ENCODE peak calls at places on chromosomes 12 and 14, in ten cellular contexts. One of them, this sample, is unnamed.
A peak's percentile ranks its signal among the peaks of the same experiment; 100 is the strongest.

GRCh38 chr12:79295572-79295971 is 395.2 kb downstream of the PAWR start:
- DNase-seq in SW480: no peak
- DNase-seq in Ammon's horn: no peak
- DNase-seq in GM13977: no peak
- DNase-seq in endothelial cell: no peak
- DNase-seq in dorsolateral prefrontal cortex: no peak
- DNase-seq in PC-3: no peak
- DNase-seq in ELR: no peak
- DNase-seq in activated gamma-delta T cell treated with Interleukin-2 at 50 U/mL for 16 hours: no peak
- DNase-seq in left lung: no peak
- DNase-seq in this sample: no peak

GRCh38 chr14:52961060-52961639 is 10.3 kb upstream of the FERMT2 start:
- DNase-seq in SW480: peak; percentile 71
- DNase-seq in Ammon's horn: peak; percentile 72
- DNase-seq in GM13977: peak; percentile 73
- DNase-seq in endothelial cell: peak; percentile 21
- DNase-seq in dorsolateral prefrontal cortex: no peak
- DNase-seq in PC-3: peak; percentile 88
- DNase-seq in ELR: peak; percentile 78
- DNase-seq in activated gamma-delta T cell treated with Interleukin-2 at 50 U/mL for 16 hours: peak; percentile 53
- DNase-seq in left lung: no peak
- DNase-seq in this sample: peak; percentile 69

GRCh38 chr14:91649930-91650329 is 82.0 kb downstream of the CATSPERB start:
- DNase-seq in SW480: peak; percentile 51
- DNase-seq in Ammon's horn: peak; percentile 56
- DNase-seq in GM13977: peak; percentile 58
- DNase-seq in endothelial cell: peak; percentile 8
- DNase-seq in dorsolateral prefrontal cortex: no peak
- DNase-seq in PC-3: peak; percentile 64
- DNase-seq in ELR: peak; percentile 37
- DNase-seq in activated gamma-delta T cell treated with Interleukin-2 at 50 U/mL for 16 hours: peak; percentile 10
- DNase-seq in left lung: no peak
- DNase-seq in this sample: peak; percentile 12

GRCh38 chr14:105377555-105378182 is 20.7 kb upstream of the TEX22 start:
- DNase-seq in SW480: no peak
- DNase-seq in Ammon's horn: no peak
- DNase-seq in GM13977: no peak
- DNase-seq in endothelial cell: no peak
- DNase-seq in dorsolateral prefrontal cortex: no peak
- DNase-seq in PC-3: no peak
- DNase-seq in ELR: no peak
- DNase-seq in activated gamma-delta T cell treated with Interleukin-2 at 50 U/mL for 16 hours: no peak
- DNase-seq in left lung: no peak
- DNase-seq in this sample: no peak

GRCh38 chr14:100654814-100655795 is 67.9 kb upstream of the BEGAIN start:
- DNase-seq in SW480: no peak
- DNase-seq in Ammon's horn: no peak
- DNase-seq in GM13977: peak; percentile 75
- DNase-seq in endothelial cell: peak; percentile 71
- DNase-seq in dorsolateral prefrontal cortex: no peak
- DNase-seq in PC-3: peak; percentile 56
- DNase-seq in ELR: no peak
- DNase-seq in activated gamma-delta T cell treated with Interleukin-2 at 50 U/mL for 16 hours: peak; percentile 42
- DNase-seq in left lung: peak; percentile 89
- DNase-seq in this sample: no peak

GRCh38 chr12:96195845-96196451 is 1.8 kb downstream of the ELK3 start:
- DNase-seq in SW480: peak; percentile 58
- DNase-seq in Ammon's horn: no peak
- DNase-seq in GM13977: no peak
- DNase-seq in endothelial cell: no peak
- DNase-seq in dorsolateral prefrontal cortex: no peak
- DNase-seq in PC-3: peak; percentile 65
- DNase-seq in ELR: peak; percentile 88
- DNase-seq in activated gamma-delta T cell treated with Interleukin-2 at 50 U/mL for 16 hours: peak; percentile 12
- DNase-seq in left lung: no peak
- DNase-seq in this sample: no peak

GRCh38 chr14:105374389-105374788 is 23.9 kb upstream of the TEX22 start:
- DNase-seq in SW480: no peak
- DNase-seq in Ammon's horn: no peak
- DNase-seq in GM13977: no peak
- DNase-seq in endothelial cell: no peak
- DNase-seq in dorsolateral prefrontal cortex: no peak
- DNase-seq in PC-3: peak; percentile 5
- DNase-seq in ELR: no peak
- DNase-seq in activated gamma-delta T cell treated with Interleukin-2 at 50 U/mL for 16 hours: no peak
- DNase-seq in left lung: peak; percentile 79
- DNase-seq in this sample: peak; percentile 10

GRCh38 chr12:19130224-19131019 is 889 bp downstream of the PLEKHA5 start:
- DNase-seq in SW480: peak; percentile 57
- DNase-seq in Ammon's horn: peak; percentile 55
- DNase-seq in GM13977: peak; percentile 27
- DNase-seq in endothelial cell: peak; percentile 39
- DNase-seq in dorsolateral prefrontal cortex: peak; percentile 55
- DNase-seq in PC-3: peak; percentile 27
- DNase-seq in ELR: peak; percentile 55
- DNase-seq in activated gamma-delta T cell treated with Interleukin-2 at 50 U/mL for 16 hours: peak; percentile 4
- DNase-seq in left lung: peak; percentile 85
- DNase-seq in this sample: peak; percentile 3

GRCh38 chr12:51752490-51752889 is 96.0 kb downstream of the FIGNL2 start:
- DNase-seq in SW480: peak; percentile 26
- DNase-seq in Ammon's horn: peak; percentile 93
- DNase-seq in GM13977: no peak
- DNase-seq in endothelial cell: no peak
- DNase-seq in dorsolateral prefrontal cortex: peak; percentile 83
- DNase-seq in PC-3: peak; percentile 33
- DNase-seq in ELR: peak; percentile 71
- DNase-seq in activated gamma-delta T cell treated with Interleukin-2 at 50 U/mL for 16 hours: no peak
- DNase-seq in left lung: no peak
- DNase-seq in this sample: no peak

GRCh38 chr14:36618641-36619040 is 36.2 kb upstream of the NKX2-8 start:
- DNase-seq in SW480: no peak
- DNase-seq in Ammon's horn: no peak
- DNase-seq in GM13977: no peak
- DNase-seq in endothelial cell: no peak
- DNase-seq in dorsolateral prefrontal cortex: no peak
- DNase-seq in PC-3: no peak
- DNase-seq in ELR: no peak
- DNase-seq in activated gamma-delta T cell treated with Interleukin-2 at 50 U/mL for 16 hours: no peak
- DNase-seq in left lung: no peak
- DNase-seq in this sample: no peak

GRCh38 chr12:48982397-48983080 is 4.4 kb downstream of the WNT1 start:
- DNase-seq in SW480: no peak
- DNase-seq in Ammon's horn: no peak
- DNase-seq in GM13977: no peak
- DNase-seq in endothelial cell: no peak
- DNase-seq in dorsolateral prefrontal cortex: no peak
- DNase-seq in PC-3: no peak
- DNase-seq in ELR: no peak
- DNase-seq in activated gamma-delta T cell treated with Interleukin-2 at 50 U/mL for 16 hours: no peak
- DNase-seq in left lung: no peak
- DNase-seq in this sample: no peak

GRCh38 chr12:12507121-12507520 is 55.5 kb downstream of the DUSP16 start:
- DNase-seq in SW480: no peak
- DNase-seq in Ammon's horn: no peak
- DNase-seq in GM13977: no peak
- DNase-seq in endothelial cell: no peak
- DNase-seq in dorsolateral prefrontal cortex: no peak
- DNase-seq in PC-3: no peak
- DNase-seq in ELR: no peak
- DNase-seq in activated gamma-delta T cell treated with Interleukin-2 at 50 U/mL for 16 hours: no peak
- DNase-seq in left lung: no peak
- DNase-seq in this sample: no peak

GRCh38 chr12:106248849-106249371 is 1.1 kb upstream of the CKAP4 start:
- DNase-seq in SW480: no peak
- DNase-seq in Ammon's horn: peak; percentile 41
- DNase-seq in GM13977: peak; percentile 44
- DNase-seq in endothelial cell: no peak
- DNase-seq in dorsolateral prefrontal cortex: no peak
- DNase-seq in PC-3: peak; percentile 42
- DNase-seq in ELR: peak; percentile 81
- DNase-seq in activated gamma-delta T cell treated with Interleukin-2 at 50 U/mL for 16 hours: peak; percentile 17
- DNase-seq in left lung: no peak
- DNase-seq in this sample: no peak

GRCh38 chr14:100687386-100687785 is 39.3 kb upstream of the DLK1 start:
- DNase-seq in SW480: no peak
- DNase-seq in Ammon's horn: no peak
- DNase-seq in GM13977: no peak
- DNase-seq in endothelial cell: no peak
- DNase-seq in dorsolateral prefrontal cortex: no peak
- DNase-seq in PC-3: no peak
- DNase-seq in ELR: no peak
- DNase-seq in activated gamma-delta T cell treated with Interleukin-2 at 50 U/mL for 16 hours: no peak
- DNase-seq in left lung: peak; percentile 71
- DNase-seq in this sample: no peak

GRCh38 chr14:90699016-90699415 is 117.2 kb downstream of the TTC7B start:
- DNase-seq in SW480: no peak
- DNase-seq in Ammon's horn: no peak
- DNase-seq in GM13977: no peak
- DNase-seq in endothelial cell: no peak
- DNase-seq in dorsolateral prefrontal cortex: no peak
- DNase-seq in PC-3: no peak
- DNase-seq in ELR: no peak
- DNase-seq in activated gamma-delta T cell treated with Interleukin-2 at 50 U/mL for 16 hours: no peak
- DNase-seq in left lung: no peak
- DNase-seq in this sample: no peak

GRCh38 chr14:89221109-89221508 is 195.9 kb downstream of the FOXN3 start:
- DNase-seq in SW480: no peak
- DNase-seq in Ammon's horn: no peak
- DNase-seq in GM13977: no peak
- DNase-seq in endothelial cell: no peak
- DNase-seq in dorsolateral prefrontal cortex: no peak
- DNase-seq in PC-3: peak; percentile 20
- DNase-seq in ELR: no peak
- DNase-seq in activated gamma-delta T cell treated with Interleukin-2 at 50 U/mL for 16 hours: no peak
- DNase-seq in left lung: no peak
- DNase-seq in this sample: peak; percentile 61

GRCh38 chr12:49767333-49767732 is 26.0 kb downstream of the TMBIM6 start:
- DNase-seq in SW480: peak; percentile 45
- DNase-seq in Ammon's horn: no peak
- DNase-seq in GM13977: no peak
- DNase-seq in endothelial cell: no peak
- DNase-seq in dorsolateral prefrontal cortex: no peak
- DNase-seq in PC-3: no peak
- DNase-seq in ELR: no peak
- DNase-seq in activated gamma-delta T cell treated with Interleukin-2 at 50 U/mL for 16 hours: no peak
- DNase-seq in left lung: no peak
- DNase-seq in this sample: no peak

GRCh38 chr14:100706860-100707259 is 19.8 kb upstream of the DLK1 start:
- DNase-seq in SW480: no peak
- DNase-seq in Ammon's horn: no peak
- DNase-seq in GM13977: no peak
- DNase-seq in endothelial cell: no peak
- DNase-seq in dorsolateral prefrontal cortex: no peak
- DNase-seq in PC-3: no peak
- DNase-seq in ELR: no peak
- DNase-seq in activated gamma-delta T cell treated with Interleukin-2 at 50 U/mL for 16 hours: no peak
- DNase-seq in left lung: no peak
- DNase-seq in this sample: no peak

GRCh38 chr12:110741371-110741770 is 1.3 kb downstream of the PPP1CC start:
- DNase-seq in SW480: no peak
- DNase-seq in Ammon's horn: no peak
- DNase-seq in GM13977: peak; percentile 40
- DNase-seq in endothelial cell: no peak
- DNase-seq in dorsolateral prefrontal cortex: no peak
- DNase-seq in PC-3: no peak
- DNase-seq in ELR: peak; percentile 43
- DNase-seq in activated gamma-delta T cell treated with Interleukin-2 at 50 U/mL for 16 hours: peak; percentile 13
- DNase-seq in left lung: no peak
- DNase-seq in this sample: no peak

GRCh38 chr14:61569783-61570182 is 125.5 kb upstream of the HIF1A start:
- DNase-seq in SW480: peak; percentile 95
- DNase-seq in Ammon's horn: no peak
- DNase-seq in GM13977: no peak
- DNase-seq in endothelial cell: no peak
- DNase-seq in dorsolateral prefrontal cortex: no peak
- DNase-seq in PC-3: peak; percentile 95
- DNase-seq in ELR: peak; percentile 88
- DNase-seq in activated gamma-delta T cell treated with Interleukin-2 at 50 U/mL for 16 hours: peak; percentile 22
- DNase-seq in left lung: peak; percentile 86
- DNase-seq in this sample: no peak

GRCh38 chr14:103232831-103233319 is 101.2 kb upstream of the EIF5 start:
- DNase-seq in SW480: no peak
- DNase-seq in Ammon's horn: no peak
- DNase-seq in GM13977: no peak
- DNase-seq in endothelial cell: no peak
- DNase-seq in dorsolateral prefrontal cortex: no peak
- DNase-seq in PC-3: no peak
- DNase-seq in ELR: no peak
- DNase-seq in activated gamma-delta T cell treated with Interleukin-2 at 50 U/mL for 16 hours: no peak
- DNase-seq in left lung: no peak
- DNase-seq in this sample: no peak

GRCh38 chr12:43289412-43289811 is 262.6 kb downstream of the ADAMTS20 start:
- DNase-seq in SW480: no peak
- DNase-seq in Ammon's horn: no peak
- DNase-seq in GM13977: no peak
- DNase-seq in endothelial cell: no peak
- DNase-seq in dorsolateral prefrontal cortex: no peak
- DNase-seq in PC-3: no peak
- DNase-seq in ELR: no peak
- DNase-seq in activated gamma-delta T cell treated with Interleukin-2 at 50 U/mL for 16 hours: no peak
- DNase-seq in left lung: no peak
- DNase-seq in this sample: no peak

GRCh38 chr14:102866982-102867761 is 55.3 kb upstream of the AMN start:
- DNase-seq in SW480: no peak
- DNase-seq in Ammon's horn: no peak
- DNase-seq in GM13977: no peak
- DNase-seq in endothelial cell: no peak
- DNase-seq in dorsolateral prefrontal cortex: no peak
- DNase-seq in PC-3: no peak
- DNase-seq in ELR: no peak
- DNase-seq in activated gamma-delta T cell treated with Interleukin-2 at 50 U/mL for 16 hours: no peak
- DNase-seq in left lung: no peak
- DNase-seq in this sample: no peak

GRCh38 chr12:32115404-32116104 is 8.9 kb downstream of the BICD1 start:
- DNase-seq in SW480: peak; percentile 90
- DNase-seq in Ammon's horn: peak; percentile 52
- DNase-seq in GM13977: no peak
- DNase-seq in endothelial cell: no peak
- DNase-seq in dorsolateral prefrontal cortex: no peak
- DNase-seq in PC-3: peak; percentile 96
- DNase-seq in ELR: peak; percentile 99
- DNase-seq in activated gamma-delta T cell treated with Interleukin-2 at 50 U/mL for 16 hours: no peak
- DNase-seq in left lung: no peak
- DNase-seq in this sample: no peak

GRCh38 chr12:1912580-1913376 is 5.7 kb downstream of the CACNA2D4 start:
- DNase-seq in SW480: peak; percentile 18
- DNase-seq in Ammon's horn: peak; percentile 1
- DNase-seq in GM13977: peak; percentile 14
- DNase-seq in endothelial cell: no peak
- DNase-seq in dorsolateral prefrontal cortex: no peak
- DNase-seq in PC-3: peak; percentile 47
- DNase-seq in ELR: peak; percentile 90
- DNase-seq in activated gamma-delta T cell treated with Interleukin-2 at 50 U/mL for 16 hours: no peak
- DNase-seq in left lung: peak; percentile 57
- DNase-seq in this sample: no peak

GRCh38 chr12:52121848-52122838 is 42.6 kb downstream of the SMIM41 start:
- DNase-seq in SW480: peak; percentile 56
- DNase-seq in Ammon's horn: peak; percentile 62
- DNase-seq in GM13977: peak; percentile 79
- DNase-seq in endothelial cell: peak; percentile 75
- DNase-seq in dorsolateral prefrontal cortex: peak; percentile 75
- DNase-seq in PC-3: peak; percentile 70
- DNase-seq in ELR: peak; percentile 73
- DNase-seq in activated gamma-delta T cell treated with Interleukin-2 at 50 U/mL for 16 hours: peak; percentile 54
- DNase-seq in left lung: peak; percentile 90
- DNase-seq in this sample: peak; percentile 38

GRCh38 chr12:125882141-125882540 is 816.9 kb downstream of the AACS start:
- DNase-seq in SW480: no peak
- DNase-seq in Ammon's horn: peak; percentile 78
- DNase-seq in GM13977: no peak
- DNase-seq in endothelial cell: no peak
- DNase-seq in dorsolateral prefrontal cortex: peak; percentile 55
- DNase-seq in PC-3: no peak
- DNase-seq in ELR: no peak
- DNase-seq in activated gamma-delta T cell treated with Interleukin-2 at 50 U/mL for 16 hours: no peak
- DNase-seq in left lung: no peak
- DNase-seq in this sample: no peak

This sample was measured in NCI-H748 treated with DMSO at 0.1 percent for 48 hours.